ENCODE peak calls at places on chromosomes 4 and X, in six cellular contexts. O is GM23248, Y is HCT116, X is fibroblast of lung, G is hepatocyte, B is astrocyte. U is an unnamed sample.
A peak's percentile ranks its signal among the peaks of the same experiment; 100 is the strongest.

GRCh38 chrX:34559325-34559724 is 97.8 kb downstream of the TMEM47 start:
- DNase-seq in O (no peak), Y (no peak), X (peak; percentile 34), G (peak; percentile 6), B (peak; percentile 2), U (peak; percentile 50)

GRCh38 chrX:14497184-14497666 is 32.1 kb upstream of the GLRA2 start:
- DNase-seq in O (peak; percentile 31), Y (no peak), X (peak; percentile 48), G (no peak), B (no peak), U (no peak)

GRCh38 chr4:122285285-122285684 is 93.5 kb upstream of the ADAD1 start:
- DNase-seq in O (peak; percentile 40), Y (no peak), X (peak; percentile 3), G (no peak), B (peak; percentile 9), U (no peak)

GRCh38 chr4:13627606-13628301 is at the start of gene BOD1L1:
- DNase-seq in O (peak; percentile 91), Y (peak; percentile 85), X (peak; percentile 95), G (peak; percentile 92), B (peak; percentile 85), U (peak; percentile 81)

GRCh38 chr4:105569014-105569850 is 16.8 kb downstream of the ARHGEF38 start:
- DNase-seq in O (no peak), Y (no peak), X (no peak), G (no peak), B (no peak), U (no peak)

GRCh38 chr4:16204505-16204904 is 21.8 kb downstream of the TAPT1 start:
- DNase-seq in O (no peak), Y (no peak), X (no peak), G (no peak), B (no peak), U (no peak)

GRCh38 chr4:111406036-111406435 is 739.2 kb upstream of the FAM241A start:
- DNase-seq in O (peak; percentile 33), Y (no peak), X (no peak), G (no peak), B (no peak), U (no peak)

GRCh38 chr4:159837071-159837470 is 734.2 kb downstream of the RAPGEF2 start:
- DNase-seq in O (no peak), Y (no peak), X (no peak), G (no peak), B (no peak), U (no peak)

GRCh38 chr4:119478446-119479179 is 150.0 kb downstream of the PDE5A start:
- DNase-seq in O (peak; percentile 16), Y (no peak), X (no peak), G (no peak), B (no peak), U (no peak)

GRCh38 chr4:146959692-146960091 is 14.0 kb upstream of the TTC29 start:
- DNase-seq in O (peak; percentile 31), Y (no peak), X (peak; percentile 8), G (no peak), B (peak; percentile 35), U (no peak)

GRCh38 chrX:29215251-29215650 is 628.0 kb downstream of the IL1RAPL1 start:
- DNase-seq in O (peak; percentile 1), Y (no peak), X (peak; percentile 21), G (no peak), B (no peak), U (no peak)

GRCh38 chr4:77465271-77465670 is 140.3 kb upstream of the CXCL13 start:
- DNase-seq in O (peak; percentile 33), Y (no peak), X (peak; percentile 34), G (peak; percentile 28), B (no peak), U (no peak)

GRCh38 chr4:67727124-67727850 is 26.3 kb upstream of the UBA6 start:
- DNase-seq in O (peak; percentile 81), Y (no peak), X (peak; percentile 35), G (no peak), B (peak; percentile 90), U (no peak)

GRCh38 chrX:24658421-24658820 is 11.3 kb upstream of the PCYT1B start:
- DNase-seq in O (no peak), Y (no peak), X (no peak), G (peak; percentile 45), B (no peak), U (no peak)

GRCh38 chr4:183471960-183472708 is 27.7 kb downstream of the CDKN2AIP start:
- DNase-seq in O (peak; percentile 81), Y (peak; percentile 36), X (peak; percentile 72), G (peak; percentile 91), B (peak; percentile 35), U (peak; percentile 94)

GRCh38 chr4:52659722-52660261 is 691 bp upstream of the USP46 start:
- DNase-seq in O (peak; percentile 64), Y (no peak), X (peak; percentile 32), G (peak; percentile 74), B (no peak), U (no peak)

GRCh38 chr4:110787109-110787508 is 164.2 kb upstream of the PITX2 start:
- DNase-seq in O (peak; percentile 53), Y (no peak), X (peak; percentile 8), G (no peak), B (no peak), U (no peak)

GRCh38 chr4:70709551-70710080 is 12.1 kb upstream of the RUFY3 start:
- DNase-seq in O (no peak), Y (no peak), X (no peak), G (no peak), B (peak; percentile 55), U (no peak)

GRCh38 chr4:122652379-122652778 is 31.5 kb upstream of the IL21 start:
- DNase-seq in O (peak; percentile 71), Y (peak; percentile 60), X (peak; percentile 87), G (peak; percentile 52), B (peak; percentile 35), U (no peak)

GRCh38 chrX:12971282-12972003 is 3.5 kb upstream of the TMSB4X start:
- DNase-seq in O (no peak), Y (no peak), X (no peak), G (no peak), B (no peak), U (no peak)

GRCh38 chrX:125108926-125109325 is 210.7 kb upstream of the TEX13C start:
- DNase-seq in O (no peak), Y (no peak), X (no peak), G (no peak), B (no peak), U (no peak)

GRCh38 chr4:160117686-160118085 is 1014.8 kb downstream of the RAPGEF2 start:
- DNase-seq in O (no peak), Y (no peak), X (no peak), G (no peak), B (no peak), U (no peak)

GRCh38 chr4:95638920-95639501 is 90.2 kb upstream of the UNC5C start:
- DNase-seq in O (no peak), Y (no peak), X (peak; percentile 7), G (no peak), B (no peak), U (no peak)

GRCh38 chr4:155954939-155955338 is 1.3 kb upstream of the CTSO start:
- DNase-seq in O (peak; percentile 12), Y (no peak), X (peak; percentile 18), G (peak; percentile 37), B (no peak), U (no peak)

GRCh38 chrX:107505223-107505622 is 55.8 kb downstream of the FRMPD3 start:
- DNase-seq in O (no peak), Y (no peak), X (no peak), G (no peak), B (no peak), U (no peak)

GRCh38 chrX:107507744-107508117 is 58.3 kb downstream of the FRMPD3 start:
- DNase-seq in O (no peak), Y (no peak), X (no peak), G (no peak), B (no peak), U (no peak)

GRCh38 chrX:107508925-107509324 is 59.5 kb downstream of the FRMPD3 start:
- DNase-seq in O (no peak), Y (no peak), X (no peak), G (no peak), B (no peak), U (no peak)

GRCh38 chrX:107506596-107507031 is 57.2 kb downstream of the FRMPD3 start:
- DNase-seq in O (no peak), Y (no peak), X (no peak), G (no peak), B (no peak), U (no peak)

GRCh38 chrX:107507093-107507743 is 57.8 kb downstream of the FRMPD3 start:
- DNase-seq in O (no peak), Y (no peak), X (no peak), G (no peak), B (no peak), U (no peak)
- TF ChIP-seq EZH2 in O (peak; percentile 86), Y (no peak), X (no peak), G (peak; percentile 44), B (peak; percentile 45), U (peak; percentile 43)

GRCh38 chr4:86935833-86936721 is 1.3 kb downstream of the AFF1 start:
- DNase-seq in O (peak; percentile 80), Y (peak; percentile 78), X (peak; percentile 63), G (peak; percentile 75), B (peak; percentile 67), U (peak; percentile 80)
- TF ChIP-seq EZH2 in O (no peak), Y (no peak), X (no peak), G (no peak), B (no peak), U (no peak)

DNA sequence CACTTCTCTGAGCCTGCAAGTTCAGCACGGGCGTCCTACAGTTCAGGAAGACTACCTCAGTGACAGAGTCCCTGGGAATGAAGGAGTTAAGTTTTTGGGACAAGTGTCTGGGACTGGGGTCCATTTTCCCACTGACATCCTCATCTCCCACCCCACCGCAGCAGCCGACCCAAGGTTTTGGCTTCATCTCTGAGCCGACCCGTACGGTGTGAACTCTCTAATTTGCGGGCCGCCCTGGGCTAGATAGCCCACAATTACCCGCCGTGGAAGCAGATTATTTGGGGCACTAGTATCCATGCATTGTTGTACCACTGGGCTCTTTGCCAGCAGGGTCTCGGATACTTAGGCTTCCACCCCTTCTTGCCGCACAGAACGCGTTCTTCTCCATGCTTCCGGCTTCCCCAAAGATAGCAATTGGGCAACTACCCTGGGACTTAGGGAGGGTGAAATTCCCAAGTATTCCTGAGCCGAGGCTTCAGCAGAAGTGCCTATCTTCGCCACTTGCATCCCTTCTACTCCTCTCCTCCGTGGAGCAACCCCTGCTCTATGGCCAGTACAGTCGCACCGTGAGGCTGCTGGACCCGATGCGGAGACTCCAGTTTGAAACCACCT is 2.4 kb downstream of the IL1RAPL2 start:
- DNase-seq in O (no peak), Y (no peak), X (no peak), G (no peak), B (no peak), U (no peak)
- TF ChIP-seq EZH2 in O (no peak), Y (no peak), X (no peak), G (no peak), B (no peak), U (peak; percentile 23)

GRCh38 chr4:170030121-170030520 is 3.9 kb upstream of the MFAP3L start:
- DNase-seq in O (peak; percentile 12), Y (no peak), X (no peak), G (no peak), B (no peak), U (no peak)

GRCh38 chr4:170027181-170027829 is 1.1 kb upstream of the MFAP3L start:
- DNase-seq in O (peak; percentile 96), Y (peak; percentile 95), X (peak; percentile 98), G (peak; percentile 96), B (peak; percentile 98), U (peak; percentile 98)

GRCh38 chr4:170022211-170022610 is 4.0 kb downstream of the MFAP3L start:
- DNase-seq in O (no peak), Y (no peak), X (no peak), G (no peak), B (no peak), U (no peak)

GRCh38 chr4:170026253-170026991 is at the start of gene MFAP3L:
- DNase-seq in O (peak; percentile 97), Y (peak; percentile 75), X (peak; percentile 86), G (peak; percentile 96), B (peak; percentile 85), U (peak; percentile 70)

GRCh38 chr4:170025523-170026252 is 507 bp downstream of the MFAP3L start:
- DNase-seq in O (peak; percentile 41), Y (no peak), X (peak; percentile 15), G (peak; percentile 40), B (no peak), U (no peak)
- TF ChIP-seq EZH2 in O (no peak), Y (no peak), X (peak; percentile 70), G (no peak), B (peak; percentile 28), U (peak; percentile 48)